ENCODE peak calls at places on chromosomes 5 and 9, in four cellular contexts. One of them, this sample, is unnamed.

GRCh38 chr5:73352789-73353188 is 95.8 kb downstream of the FOXD1 start:
- DNase-seq in K562: no peak
- DNase-seq in HepG2: no peak
- DNase-seq in GM12878: no peak
- DNase-seq in this sample: no peak

GRCh38 chr5:125695994-125696679 is 727.1 kb upstream of the GRAMD2B start:
- DNase-seq in HepG2: no peak
- DNase-seq in GM12878: no peak
- DNase-seq in K562: no peak
- DNase-seq in this sample: no peak

GRCh38 chr5:23482642-23483041 is 24.8 kb upstream of the PRDM9 start:
- DNase-seq in HepG2: no peak
- DNase-seq in GM12878: no peak
- DNase-seq in K562: no peak
- DNase-seq in this sample: no peak

GRCh38 chr9:124149992-124150391 is 107.8 kb upstream of the NEK6 start:
- DNase-seq in K562: no peak
- DNase-seq in HepG2: no peak
- DNase-seq in GM12878: no peak
- DNase-seq in this sample: no peak

GRCh38 chr5:140575309-140575708 is 10.7 kb downstream of the SLC35A4 start:
- DNase-seq in HepG2: peak; percentile 76
- DNase-seq in GM12878: no peak
- DNase-seq in K562: peak; percentile 42
- DNase-seq in this sample: peak; percentile 41

GRCh38 chr9:134592018-134592818 is 49.4 kb upstream of the COL5A1 start:
- DNase-seq in K562: peak; percentile 54
- DNase-seq in GM12878: no peak
- DNase-seq in HepG2: peak; percentile 14
- DNase-seq in this sample: no peak

GRCh38 chr5:158414780-158415179 is 555.8 kb upstream of the CLINT1 start:
- DNase-seq in GM12878: no peak
- DNase-seq in HepG2: no peak
- DNase-seq in K562: no peak
- DNase-seq in this sample: peak; percentile 91

GRCh38 chr9:120861935-120862334 is 15.1 kb downstream of the PHF19 start:
- DNase-seq in HepG2: no peak
- DNase-seq in K562: peak; percentile 41
- DNase-seq in GM12878: no peak
- DNase-seq in this sample: no peak

GRCh38 chr9:35859995-35860348 is 10.2 kb downstream of the OR13J1 start:
- DNase-seq in GM12878: no peak
- DNase-seq in HepG2: no peak
- DNase-seq in K562: no peak
- DNase-seq in this sample: no peak

GRCh38 chr9:128145536-128145935 is 3.7 kb upstream of the LCN2 start:
- DNase-seq in HepG2: no peak
- DNase-seq in GM12878: no peak
- DNase-seq in K562: no peak
- DNase-seq in this sample: no peak

GRCh38 chr5:136375920-136376319 is 10.6 kb upstream of the TRPC7 start:
- DNase-seq in GM12878: no peak
- DNase-seq in HepG2: no peak
- DNase-seq in K562: no peak
- DNase-seq in this sample: no peak

GRCh38 chr9:82457281-82457680 is 468.7 kb downstream of the SPATA31D1 start:
- DNase-seq in K562: no peak
- DNase-seq in HepG2: no peak
- DNase-seq in GM12878: no peak
- DNase-seq in this sample: no peak

GRCh38 chr9:91740713-91741112 is 209.3 kb downstream of the ROR2 start:
- DNase-seq in HepG2: no peak
- DNase-seq in K562: no peak
- DNase-seq in GM12878: no peak
- DNase-seq in this sample: no peak

GRCh38 chr5:113202904-113203716 is 226.5 kb downstream of the DCP2 start:
- DNase-seq in HepG2: peak; percentile 81
- DNase-seq in K562: peak; percentile 68
- DNase-seq in GM12878: no peak
- DNase-seq in this sample: peak; percentile 42

GRCh38 chr5:138963763-138964371 is 88.7 kb upstream of the LRRTM2 start:
- DNase-seq in HepG2: peak; percentile 58
- DNase-seq in K562: no peak
- DNase-seq in GM12878: no peak
- DNase-seq in this sample: no peak

GRCh38 chr5:138965631-138966030 is 90.5 kb upstream of the LRRTM2 start:
- DNase-seq in HepG2: peak; percentile 19
- DNase-seq in GM12878: no peak
- DNase-seq in K562: no peak
- DNase-seq in this sample: no peak

GRCh38 chr5:138962619-138963370 is 87.7 kb upstream of the LRRTM2 start:
- DNase-seq in HepG2: no peak
- DNase-seq in GM12878: no peak
- DNase-seq in K562: no peak
- DNase-seq in this sample: no peak

GRCh38 chr5:138966236-138966985 is 91.3 kb upstream of the LRRTM2 start:
- DNase-seq in K562: no peak
- DNase-seq in HepG2: no peak
- DNase-seq in GM12878: no peak
- DNase-seq in this sample: no peak

GRCh38 chr5:138964547-138965174 is 89.5 kb upstream of the LRRTM2 start:
- DNase-seq in K562: no peak
- DNase-seq in HepG2: peak; percentile 60
- DNase-seq in GM12878: no peak
- DNase-seq in this sample: no peak
- TF ChIP-seq MYC in K562: no peak
- TF ChIP-seq MYC in HepG2: peak; percentile 57
- TF ChIP-seq MYC in GM12878: no peak
- TF ChIP-seq MYC in this sample: no peak

GRCh38 chr9:79641055-79641454 is 69.3 kb downstream of the TLE4 start:
- DNase-seq in HepG2: no peak
- DNase-seq in K562: no peak
- DNase-seq in GM12878: no peak
- DNase-seq in this sample: no peak
- H3K79me2 ChIP-seq in HepG2: no peaks in the 10 kb centered on the region
- H3K79me2 ChIP-seq in K562: no peaks in the 10 kb centered on the region
- H3K79me2 ChIP-seq in GM12878: no peaks in the 10 kb centered on the region
- H3K79me2 ChIP-seq in this sample: no peaks in the 10 kb centered on the region

GRCh38 chr9:94875300-94876063 is 149.0 kb downstream of the AOPEP start:
- DNase-seq in K562: no peak
- DNase-seq in HepG2: no peak
- DNase-seq in GM12878: peak; percentile 52
- DNase-seq in this sample: no peak

GRCh38 chr9:94872921-94873511 is 146.5 kb downstream of the AOPEP start:
- DNase-seq in GM12878: no peak
- DNase-seq in HepG2: no peak
- DNase-seq in K562: no peak
- DNase-seq in this sample: peak; percentile 67

GRCh38 chr9:94870793-94871558 is 144.5 kb downstream of the AOPEP start:
- DNase-seq in GM12878: no peak
- DNase-seq in K562: no peak
- DNase-seq in HepG2: no peak
- DNase-seq in this sample: no peak

GRCh38 chr9:94870465-94870792 is 143.9 kb downstream of the AOPEP start:
- DNase-seq in HepG2: no peak
- DNase-seq in K562: no peak
- DNase-seq in GM12878: no peak
- DNase-seq in this sample: no peak

DNA sequence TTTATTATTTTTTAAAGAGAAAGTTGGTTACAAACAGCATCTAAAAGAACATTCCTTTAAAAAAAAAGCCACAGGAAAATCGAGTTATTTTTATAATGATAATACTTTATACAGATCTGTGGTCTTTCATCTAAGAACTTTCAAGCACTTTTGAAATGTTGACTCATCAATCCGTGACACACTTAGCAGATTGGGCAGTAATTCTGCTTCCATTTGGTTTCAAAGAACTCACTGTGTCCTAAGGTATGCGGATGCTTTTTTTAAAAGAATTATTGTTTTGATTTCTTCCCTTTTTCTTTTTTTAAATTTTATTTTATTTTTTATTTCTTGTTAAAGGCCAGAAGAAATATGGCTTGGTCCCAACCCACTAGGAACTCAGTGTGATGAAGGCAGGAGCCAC is 147.8 kb downstream of the AOPEP start:
- DNase-seq in K562: no peak
- DNase-seq in HepG2: no peak
- DNase-seq in GM12878: no peak
- DNase-seq in this sample: peak; percentile 33
- TF ChIP-seq MYC in K562: no peak
- TF ChIP-seq MYC in HepG2: no peak
- TF ChIP-seq MYC in GM12878: no peak
- TF ChIP-seq MYC in this sample: no peak

GRCh38 chr9:113216406-113216805 is 4.7 kb downstream of the FKBP15 start:
- DNase-seq in HepG2: no peak
- DNase-seq in GM12878: no peak
- DNase-seq in K562: no peak
- DNase-seq in this sample: no peak
- H3K79me2 ChIP-seq in HepG2: peaks cover 35% of the 10 kb centered on the region
- H3K79me2 ChIP-seq in GM12878: peaks cover 66% of the 10 kb centered on the region
- H3K79me2 ChIP-seq in K562: peaks cover 48% of the 10 kb centered on the region
- H3K79me2 ChIP-seq in this sample: peaks cover 51% of the 10 kb centered on the region